ENCODE peak calls at places on chromosomes 13 and 19, in four cellular contexts. A, F, U and J are unnamed samples.

GRCh38 chr13:76833465-76833864 is 52.7 kb downstream of the KCTD12 start:
- DNase-seq in A (no peak), F (no peak), U (no peak), J (no peak)

GRCh38 chr19:28977826-28978225 is 235.1 kb downstream of the UQCRFS1 start:
- DNase-seq in A (no peak), U (no peak), F (no peak), J (no peak)

GRCh38 chr19:3033595-3034193 is 4.6 kb upstream of the TLE2 start:
- DNase-seq in U (no peak), A (no peak), F (no peak), J (no peak)

GRCh38 chr13:113949546-113949945 is 24.3 kb downstream of the C13orf46 start:
- DNase-seq in F (no peak), U (no peak), A (no peak), J (no peak)

GRCh38 chr13:45500492-45501174 is 35.9 kb downstream of the COG3 start:
- DNase-seq in F (no peak), U (no peak), A (no peak), J (no peak)

GRCh38 chr13:42893346-42893745 is 98.7 kb downstream of the EPSTI1 start:
- DNase-seq in F (no peak), U (no peak), A (no peak), J (no peak)

GRCh38 chr13:43319617-43320444 is 296.4 kb downstream of the DNAJC15 start:
- DNase-seq in A (no peak), F (no peak), U (no peak), J (no peak)

GRCh38 chr13:45242070-45242469 is 41.2 kb upstream of the KCTD4 start:
- DNase-seq in A (no peak), U (no peak), F (no peak), J (no peak)

GRCh38 chr13:111622051-111622531 is 301.6 kb downstream of the TEX29 start:
- DNase-seq in F (no peak), U (no peak), A (no peak), J (no peak)

GRCh38 chr19:10142701-10143375 is 23.1 kb upstream of the EIF3G start:
- DNase-seq in A (peak), U (peak), F (peak), J (peak)

GRCh38 chr19:19256072-19256969 is 16.8 kb downstream of the TM6SF2 start:
- DNase-seq in U (no peak), A (no peak), F (no peak), J (no peak)

GRCh38 chr13:62014299-62014698 is 598.6 kb upstream of the PCDH20 start:
- DNase-seq in A (no peak), U (no peak), F (no peak), J (no peak)

GRCh38 chr19:5787554-5788182 is 3.1 kb upstream of the PRR22 start:
- DNase-seq in F (no peak), U (no peak), A (no peak), J (no peak)

GRCh38 chr13:60396783-60397692 is at the start of gene TDRD3:
- DNase-seq in F (peak), A (peak), U (peak), J (peak)

GRCh38 chr19:21571316-21571715 is 65.9 kb downstream of the ZNF429 start:
- DNase-seq in U (no peak), F (no peak), A (no peak), J (no peak)

GRCh38 chr13:106284358-106284757 is 251.1 kb downstream of the EFNB2 start:
- DNase-seq in A (no peak), U (no peak), F (no peak), J (no peak)

GRCh38 chr19:4636151-4636717 is 3.1 kb upstream of the TNFAIP8L1 start:
- DNase-seq in F (peak), U (peak), A (peak), J (peak)

GRCh38 chr13:37173214-37173613 is 67.8 kb upstream of the CSNK1A1L start:
- DNase-seq in A (no peak), F (no peak), U (no peak), J (no peak)

GRCh38 chr19:40252395-40252794 is 25.9 kb upstream of the CCNP start:
- DNase-seq in F (no peak), A (no peak), U (no peak), J (no peak)

GRCh38 chr13:28251462-28251861 is 113.1 kb downstream of the PAN3 start:
- DNase-seq in U (no peak), F (no peak), A (no peak), J (no peak)

GRCh38 chr19:35760711-35761349 is 2.9 kb downstream of the PROSER3 start:
- DNase-seq in A (no peak), U (no peak), F (no peak), J (no peak)

GRCh38 chr19:54653181-54653809 is 9.5 kb upstream of the LILRB4 start:
- DNase-seq in F (no peak), U (no peak), A (no peak), J (no peak)

GRCh38 chr13:110662105-110662504 is 43.8 kb downstream of the CARS2 start:
- DNase-seq in F (no peak), A (no peak), U (no peak), J (no peak)

GRCh38 chr19:49335784-49336481 is 727 bp downstream of the CD37 start:
- DNase-seq in U (peak), F (no peak), A (no peak), J (peak)

GRCh38 chr19:54464044-54464623 is 556 bp upstream of the LENG9 start:
- DNase-seq in A (peak), U (peak), F (peak), J (peak)

GRCh38 chr19:29679598-29680210 is 14.4 kb downstream of the PLEKHF1 start:
- DNase-seq in U (no peak), A (no peak), F (no peak), J (no peak)